ENCODE peak calls at places on chromosomes 1 and 21, in eight cellular contexts. D is lower lobe of right lung, Z is MCF 10A, I is progenitor cell of endocrine pancreas, H is OCI-LY7, Y is endothelial cell, F is adrenal gland, Q is GM13976. P is an unnamed sample.

GRCh38 chr1:159898527-159898926 is 1.4 kb downstream of the CFAP45 start:
- DNase-seq in H (no peak), Z (no peak), I (no peak), D (no peak), F (no peak), Q (no peak), Y (no peak), P (no peak)

GRCh38 chr1:36172983-36173382 is 17.0 kb downstream of the MAP7D1 start:
- DNase-seq in Y (no peak), Q (no peak), F (no peak), H (no peak), D (no peak), Z (peak; percentile 89), I (no peak), P (no peak)

GRCh38 chr1:151972533-151973270 is 21.0 kb downstream of the S100A10 start:
- DNase-seq in Y (no peak), I (no peak), Z (peak; percentile 96), H (no peak), Q (no peak), D (no peak), F (peak; percentile 76), P (no peak)

GRCh38 chr1:151790940-151791651 is 796 bp upstream of the TDRKH start:
- DNase-seq in Z (no peak), H (peak; percentile 9), D (peak; percentile 59), F (no peak), Y (peak; percentile 53), I (peak; percentile 18), Q (no peak), P (no peak)

GRCh38 chr21:43816611-43817071 is 27.3 kb downstream of the RRP1 start:
- DNase-seq in Q (no peak), H (no peak), F (no peak), Z (no peak), D (no peak), Y (no peak), I (no peak), P (no peak)

GRCh38 chr1:156663178-156663577 is 14.0 kb downstream of the NES start:
- DNase-seq in D (no peak), H (peak; percentile 80), Y (no peak), I (no peak), Q (no peak), Z (peak; percentile 35), F (peak; percentile 37), P (no peak)

GRCh38 chr1:47893412-47893811 is 103.8 kb downstream of the TRABD2B start:
- DNase-seq in I (no peak), H (no peak), Z (no peak), F (no peak), Y (no peak), D (no peak), Q (no peak), P (no peak)

GRCh38 chr1:5727191-5727590 is 265.0 kb downstream of the NPHP4 start:
- DNase-seq in H (no peak), D (no peak), I (no peak), Q (no peak), Y (no peak), Z (no peak), F (no peak), P (no peak)

GRCh38 chr1:225882008-225882698 is at the start of gene TMEM63A:
- DNase-seq in F (peak; percentile 90), D (peak; percentile 96), I (peak; percentile 90), Q (peak; percentile 97), H (peak; percentile 86), Y (peak; percentile 83), Z (peak; percentile 92), P (peak; percentile 97)

GRCh38 chr1:211285196-211285595 is 26.0 kb downstream of the RCOR3 start:
- DNase-seq in H (no peak), F (no peak), Z (no peak), D (no peak), I (no peak), Y (no peak), Q (no peak), P (no peak)

GRCh38 chr1:14113841-14114567 is 414.0 kb downstream of the PRDM2 start:
- DNase-seq in H (peak; percentile 92), D (peak; percentile 46), Z (peak; percentile 65), Q (peak; percentile 28), F (no peak), Y (peak; percentile 62), I (peak; percentile 21), P (peak; percentile 36)

GRCh38 chr1:47616906-47617305 is 179.1 kb downstream of the FOXD2 start:
- DNase-seq in Z (no peak), Q (no peak), H (no peak), F (no peak), D (no peak), I (no peak), Y (no peak), P (no peak)

GRCh38 chr1:2821970-2822620 is 20.6 kb upstream of the TTC34 start:
- DNase-seq in Y (peak; percentile 62), I (no peak), Z (no peak), H (peak; percentile 7), Q (peak; percentile 59), D (peak; percentile 61), F (peak; percentile 31), P (no peak)

GRCh38 chr1:30191154-30191702 is 532.2 kb downstream of the MATN1 start:
- DNase-seq in Z (peak; percentile 62), Q (no peak), D (no peak), H (peak; percentile 5), Y (no peak), I (no peak), F (peak; percentile 80), P (no peak)

GRCh38 chr1:239253032-239253431 is 133.3 kb upstream of the CHRM3 start:
- DNase-seq in D (no peak), H (no peak), Y (no peak), F (no peak), I (no peak), Z (peak; percentile 48), Q (no peak), P (no peak)

GRCh38 chr1:226973898-226974543 is 33.9 kb downstream of the COQ8A start:
- DNase-seq in I (no peak), Z (peak; percentile 80), D (no peak), F (peak; percentile 87), H (no peak), Y (no peak), Q (no peak), P (no peak)

GRCh38 chr1:94892604-94893280 is 34.2 kb downstream of the CNN3 start:
- DNase-seq in I (no peak), H (no peak), Q (no peak), D (no peak), F (no peak), Z (no peak), Y (no peak), P (no peak)

GRCh38 chr21:25283720-25284119 is 323.6 kb downstream of the MRPL39 start:
- DNase-seq in F (no peak), Q (peak; percentile 2), H (peak; percentile 1), D (no peak), Y (peak; percentile 36), Z (peak; percentile 54), I (no peak), P (peak; percentile 2)

GRCh38 chr1:9101510-9102146 is 27.3 kb downstream of the GPR157 start:
- DNase-seq in Y (peak; percentile 56), Z (peak; percentile 65), Q (peak; percentile 86), H (peak; percentile 88), F (peak; percentile 40), I (no peak), D (no peak), P (peak; percentile 81)
- TF ChIP-seq CTCF in Y (peak; percentile 37), Z (peak; percentile 57), Q (peak; percentile 62), H (peak; percentile 96), F (peak; percentile 61), I (peak; percentile 73), D (peak; percentile 42), P (peak; percentile 88)

GRCh38 chr21:39137248-39138186 is 45.7 kb downstream of the PSMG1 start:
- DNase-seq in I (no peak), Q (no peak), H (no peak), Z (peak; percentile 84), D (no peak), F (peak; percentile 84), Y (no peak), P (no peak)
- TF ChIP-seq CTCF in I (no peak), Q (no peak), H (no peak), Z (no peak), D (no peak), F (no peak), Y (no peak), P (no peak)

GRCh38 chr1:208252126-208252853 is 8.1 kb upstream of the PLXNA2 start:
- DNase-seq in F (peak; percentile 20), I (peak; percentile 43), Y (no peak), D (peak; percentile 64), Q (no peak), Z (no peak), H (no peak), P (no peak)
- TF ChIP-seq CTCF in F (peak; percentile 34), I (peak; percentile 60), Y (peak; percentile 34), D (peak; percentile 78), Q (no peak), Z (no peak), H (no peak), P (no peak)

GRCh38 chr1:150576367-150576711 is 3.1 kb downstream of the MCL1 start:
- DNase-seq in D (no peak), Q (no peak), I (no peak), H (no peak), Z (no peak), Y (no peak), F (no peak), P (no peak)

GRCh38 chr1:150579110-150579954 is at the start of gene MCL1:
- DNase-seq in D (peak; percentile 98), Z (peak; percentile 98), Y (peak; percentile 86), F (peak; percentile 97), H (peak; percentile 97), Q (peak; percentile 96), I (peak; percentile 85), P (peak; percentile 97)

GRCh38 chr1:150576794-150577556 is 2.4 kb downstream of the MCL1 start:
- DNase-seq in Z (no peak), Q (no peak), Y (no peak), F (no peak), I (no peak), D (no peak), H (no peak), P (no peak)

GRCh38 chr1:150578278-150579109 is 916 bp downstream of the MCL1 start:
- DNase-seq in D (no peak), Q (peak; percentile 18), Z (peak; percentile 95), I (no peak), Y (peak; percentile 46), H (peak; percentile 51), F (peak; percentile 84), P (no peak)

GRCh38 chr1:150577557-150578277 is 1.7 kb downstream of the MCL1 start:
- DNase-seq in I (no peak), H (peak; percentile 50), F (no peak), Z (no peak), Y (no peak), Q (no peak), D (no peak), P (no peak)
- TF ChIP-seq CTCF in I (no peak), H (no peak), F (no peak), Z (no peak), Y (no peak), Q (no peak), D (no peak), P (no peak)

P was measured in GM13977.